ENCODE peak calls at places on chromosomes 4 and X, in seven cellular contexts. J is astrocyte of the spinal cord, L is germinal center, U is smooth muscle cell of the brain vasculature, X is KBM-7, N is NCI-H1417, S is HS-5. F is an unnamed sample.

GRCh38 chr4:22762548-22762947 is 69.8 kb downstream of the GBA3 start:
- DNase-seq in J (no peak), L (no peak), U (no peak), X (no peak), N (no peak), S (no peak), F (no peak)

GRCh38 chr4:3108211-3108610 is 33.7 kb downstream of the HTT start:
- DNase-seq in J (peak; percentile 30), L (no peak), U (no peak), X (no peak), N (no peak), S (peak; percentile 22), F (no peak)

GRCh38 chr4:12488672-12489071 is 995.5 kb downstream of the RAB28 start:
- DNase-seq in J (no peak), L (no peak), U (no peak), X (no peak), N (no peak), S (no peak), F (no peak)

GRCh38 chr4:39855909-39856512 is 121.7 kb downstream of the PDS5A start:
- DNase-seq in J (peak; percentile 33), L (no peak), U (no peak), X (peak; percentile 16), N (no peak), S (peak; percentile 46), F (no peak)

GRCh38 chr4:81137894-81138293 is 77.1 kb downstream of the PRKG2 start:
- DNase-seq in J (no peak), L (no peak), U (no peak), X (no peak), N (no peak), S (no peak), F (no peak)

GRCh38 chr4:17599826-17600225 is 14.6 kb upstream of the MED28 start:
- DNase-seq in J (no peak), L (no peak), U (no peak), X (no peak), N (no peak), S (no peak), F (no peak)

GRCh38 chr4:26856906-26857277 is 3.7 kb upstream of the STIM2 start:
- DNase-seq in J (peak; percentile 30), L (no peak), U (no peak), X (peak; percentile 16), N (no peak), S (no peak), F (no peak)

GRCh38 chrX:110162867-110163266 is 155.0 kb downstream of the AMMECR1 start:
- DNase-seq in J (no peak), L (no peak), U (no peak), X (no peak), N (no peak), S (no peak), F (no peak)

F was measured in NCI-H1105.